ENCODE peak calls at places on chromosomes 3 and 15, in five cellular contexts. One of them, this sample, is unnamed.

GRCh38 chr3:48715179-48715800 is 1.7 kb downstream of the IP6K2 start:
- DNase-seq in lung: no peak
- DNase-seq in esophagus muscularis mucosa: no peak
- DNase-seq in transverse colon: no peak
- DNase-seq in stomach: no peak
- DNase-seq in this sample: no peak

GRCh38 chr3:157127831-157128767 is 31.8 kb downstream of the CCNL1 start:
- DNase-seq in lung: peak; percentile 56
- DNase-seq in esophagus muscularis mucosa: peak; percentile 91
- DNase-seq in transverse colon: no peak
- DNase-seq in stomach: peak; percentile 37
- DNase-seq in this sample: no peak

GRCh38 chr15:23686466-23687142 is 501 bp downstream of the NDN start:
- DNase-seq in esophagus muscularis mucosa: no peak
- DNase-seq in stomach: no peak
- DNase-seq in lung: no peak
- DNase-seq in transverse colon: no peak
- DNase-seq in this sample: no peak

GRCh38 chr15:85620321-85621044 is 174.2 kb downstream of the KLHL25 start:
- DNase-seq in stomach: no peak
- DNase-seq in lung: no peak
- DNase-seq in esophagus muscularis mucosa: no peak
- DNase-seq in transverse colon: no peak
- DNase-seq in this sample: no peak

GRCh38 chr3:107668963-107669362 is 146.2 kb downstream of the BBX start:
- DNase-seq in stomach: no peak
- DNase-seq in transverse colon: no peak
- DNase-seq in esophagus muscularis mucosa: no peak
- DNase-seq in lung: no peak
- DNase-seq in this sample: no peak

GRCh38 chr15:29652595-29652994 is 169.7 kb downstream of the TJP1 start:
- DNase-seq in esophagus muscularis mucosa: no peak
- DNase-seq in transverse colon: no peak
- DNase-seq in stomach: no peak
- DNase-seq in lung: no peak
- DNase-seq in this sample: no peak

GRCh38 chr3:159165972-159166371 is 364.1 kb downstream of the MFSD1 start:
- DNase-seq in transverse colon: no peak
- DNase-seq in esophagus muscularis mucosa: no peak
- DNase-seq in lung: no peak
- DNase-seq in stomach: no peak
- DNase-seq in this sample: no peak

GRCh38 chr3:187264051-187264450 is 27.5 kb downstream of the MASP1 start:
- DNase-seq in lung: no peak
- DNase-seq in stomach: no peak
- DNase-seq in esophagus muscularis mucosa: no peak
- DNase-seq in transverse colon: no peak
- DNase-seq in this sample: no peak

GRCh38 chr3:155404486-155404885 is 111.0 kb upstream of the STRIT1 start:
- DNase-seq in transverse colon: no peak
- DNase-seq in lung: no peak
- DNase-seq in esophagus muscularis mucosa: no peak
- DNase-seq in stomach: no peak
- DNase-seq in this sample: no peak

GRCh38 chr3:103991461-103992115 is 1375.1 kb upstream of the ALCAM start:
- DNase-seq in esophagus muscularis mucosa: no peak
- DNase-seq in lung: no peak
- DNase-seq in stomach: no peak
- DNase-seq in transverse colon: no peak
- DNase-seq in this sample: no peak

GRCh38 chr15:100627789-100628395 is 25.5 kb downstream of the ASB7 start:
- DNase-seq in transverse colon: peak; percentile 70
- DNase-seq in stomach: peak; percentile 70
- DNase-seq in lung: peak; percentile 61
- DNase-seq in esophagus muscularis mucosa: no peak
- DNase-seq in this sample: peak; percentile 24

GRCh38 chr15:35751421-35752133 is 205.6 kb upstream of the DPH6 start:
- DNase-seq in transverse colon: peak; percentile 69
- DNase-seq in lung: peak; percentile 60
- DNase-seq in stomach: peak; percentile 73
- DNase-seq in esophagus muscularis mucosa: no peak
- DNase-seq in this sample: peak; percentile 40

GRCh38 chr3:14513566-14514322 is 26.4 kb downstream of the GRIP2 start:
- DNase-seq in transverse colon: no peak
- DNase-seq in esophagus muscularis mucosa: no peak
- DNase-seq in lung: no peak
- DNase-seq in stomach: no peak
- DNase-seq in this sample: no peak

GRCh38 chr3:72223116-72223515 is 438.2 kb upstream of the PROK2 start:
- DNase-seq in stomach: no peak
- DNase-seq in transverse colon: no peak
- DNase-seq in lung: no peak
- DNase-seq in esophagus muscularis mucosa: no peak
- DNase-seq in this sample: no peak

GRCh38 chr3:50147447-50147846 is 7.7 kb upstream of the SEMA3F start:
- DNase-seq in lung: no peak
- DNase-seq in esophagus muscularis mucosa: no peak
- DNase-seq in transverse colon: no peak
- DNase-seq in stomach: no peak
- DNase-seq in this sample: no peak

GRCh38 chr3:72724070-72724469 is 124.2 kb downstream of the SHQ1 start:
- DNase-seq in stomach: no peak
- DNase-seq in lung: no peak
- DNase-seq in esophagus muscularis mucosa: no peak
- DNase-seq in transverse colon: no peak
- DNase-seq in this sample: no peak

GRCh38 chr3:64022451-64023186 is 675 bp downstream of the PSMD6 start:
- DNase-seq in stomach: no peak
- DNase-seq in esophagus muscularis mucosa: no peak
- DNase-seq in transverse colon: no peak
- DNase-seq in lung: no peak
- DNase-seq in this sample: no peak

GRCh38 chr3:15096026-15096425 is 2.9 kb downstream of the RBSN start:
- DNase-seq in lung: no peak
- DNase-seq in esophagus muscularis mucosa: no peak
- DNase-seq in transverse colon: no peak
- DNase-seq in stomach: no peak
- DNase-seq in this sample: no peak

GRCh38 chr15:80703965-80704364 is 8.9 kb downstream of the ABHD17C start:
- DNase-seq in lung: no peak
- DNase-seq in transverse colon: no peak
- DNase-seq in stomach: no peak
- DNase-seq in esophagus muscularis mucosa: no peak
- DNase-seq in this sample: no peak

GRCh38 chr3:108818404-108818803 is 4.2 kb upstream of the TRAT1 start:
- DNase-seq in esophagus muscularis mucosa: no peak
- DNase-seq in transverse colon: peak; percentile 47
- DNase-seq in lung: no peak
- DNase-seq in stomach: peak; percentile 28
- DNase-seq in this sample: no peak

GRCh38 chr3:133447751-133448477 is 48.1 kb downstream of the BFSP2 start:
- DNase-seq in transverse colon: no peak
- DNase-seq in esophagus muscularis mucosa: no peak
- DNase-seq in lung: no peak
- DNase-seq in stomach: no peak
- DNase-seq in this sample: no peak

GRCh38 chr3:126129408-126129891 is 45.5 kb upstream of the SLC41A3 start:
- DNase-seq in lung: peak; percentile 80
- DNase-seq in esophagus muscularis mucosa: peak; percentile 86
- DNase-seq in transverse colon: peak; percentile 6
- DNase-seq in stomach: peak; percentile 86
- DNase-seq in this sample: peak; percentile 17

GRCh38 chr3:10365791-10366190 is 44.9 kb upstream of the SEC13 start:
- DNase-seq in lung: no peak
- DNase-seq in stomach: no peak
- DNase-seq in esophagus muscularis mucosa: no peak
- DNase-seq in transverse colon: no peak
- DNase-seq in this sample: no peak

GRCh38 chr3:177607596-177607995 is 410.3 kb upstream of the TBL1XR1 start:
- DNase-seq in esophagus muscularis mucosa: no peak
- DNase-seq in transverse colon: no peak
- DNase-seq in stomach: no peak
- DNase-seq in lung: no peak
- DNase-seq in this sample: no peak

DNA sequence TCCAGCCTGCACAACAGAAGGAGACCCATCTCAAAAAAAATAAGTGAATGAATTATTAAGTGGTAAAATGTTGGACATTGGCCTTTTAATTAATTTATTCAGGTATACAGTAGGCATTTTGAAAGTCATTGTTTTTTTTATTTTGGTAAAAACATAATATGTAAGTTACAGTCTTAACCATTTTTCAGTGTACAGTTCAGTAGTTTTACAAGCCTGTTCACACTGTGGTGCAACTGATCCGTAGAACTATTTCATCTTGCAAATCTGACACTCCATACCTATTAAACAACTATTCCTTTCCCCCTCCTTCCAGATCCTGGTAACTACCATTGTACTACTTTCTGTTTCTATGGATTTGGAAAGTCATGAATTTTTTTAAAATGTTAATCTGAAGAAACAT is 36.1 kb upstream of the APH1B start:
- DNase-seq in esophagus muscularis mucosa: no peak
- DNase-seq in stomach: no peak
- DNase-seq in transverse colon: no peak
- DNase-seq in lung: no peak
- DNase-seq in this sample: no peak
- H3K4me1 ChIP-seq in esophagus muscularis mucosa: peaks cover 57% of the 10 kb centered on the region
- H3K4me1 ChIP-seq in stomach: peaks cover 18% of the 10 kb centered on the region
- H3K4me1 ChIP-seq in transverse colon: peaks cover under 1% of the 10 kb centered on the region
- H3K4me1 ChIP-seq in lung: peaks cover 6% of the 10 kb centered on the region
- H3K4me1 ChIP-seq in this sample: peaks cover 52% of the 10 kb centered on the region

GRCh38 chr15:53713218-53713617 is 46.2 kb downstream of the WDR72 start:
- DNase-seq in lung: no peak
- DNase-seq in transverse colon: no peak
- DNase-seq in esophagus muscularis mucosa: no peak
- DNase-seq in stomach: no peak
- DNase-seq in this sample: no peak
- H3K27me3 ChIP-seq in lung: no peaks in the 10 kb centered on the region
- H3K27me3 ChIP-seq in transverse colon: no peaks in the 10 kb centered on the region
- H3K27me3 ChIP-seq in esophagus muscularis mucosa: no peaks in the 10 kb centered on the region
- H3K27me3 ChIP-seq in stomach: peaks cover 9% of the 10 kb centered on the region
- H3K27me3 ChIP-seq in this sample: peaks cover 4% of the 10 kb centered on the region

GRCh38 chr3:41162981-41163380 is 36.3 kb upstream of the CTNNB1 start:
- DNase-seq in stomach: no peak
- DNase-seq in lung: no peak
- DNase-seq in transverse colon: no peak
- DNase-seq in esophagus muscularis mucosa: no peak
- DNase-seq in this sample: no peak

GRCh38 chr3:41162541-41162940 is 36.8 kb upstream of the CTNNB1 start:
- DNase-seq in esophagus muscularis mucosa: no peak
- DNase-seq in transverse colon: no peak
- DNase-seq in lung: no peak
- DNase-seq in stomach: no peak
- DNase-seq in this sample: no peak

GRCh38 chr3:41163399-41163798 is 35.9 kb upstream of the CTNNB1 start:
- DNase-seq in stomach: no peak
- DNase-seq in transverse colon: no peak
- DNase-seq in lung: no peak
- DNase-seq in esophagus muscularis mucosa: no peak
- DNase-seq in this sample: no peak

GRCh38 chr3:41158947-41159346 is 40.4 kb upstream of the CTNNB1 start:
- DNase-seq in esophagus muscularis mucosa: no peak
- DNase-seq in transverse colon: peak; percentile 66
- DNase-seq in stomach: no peak
- DNase-seq in lung: peak; percentile 50
- DNase-seq in this sample: no peak

GRCh38 chr3:41159581-41160189 is 39.6 kb upstream of the CTNNB1 start:
- DNase-seq in stomach: no peak
- DNase-seq in transverse colon: peak; percentile 44
- DNase-seq in esophagus muscularis mucosa: no peak
- DNase-seq in lung: no peak
- DNase-seq in this sample: no peak
- H3K4me1 ChIP-seq in stomach: no peaks in the 10 kb centered on the region
- H3K4me1 ChIP-seq in transverse colon: peaks cover 18% of the 10 kb centered on the region
- H3K4me1 ChIP-seq in esophagus muscularis mucosa: no peaks in the 10 kb centered on the region
- H3K4me1 ChIP-seq in lung: peaks cover 3% of the 10 kb centered on the region
- H3K4me1 ChIP-seq in this sample: no peaks in the 10 kb centered on the region

GRCh38 chr3:7444886-7445285 is 584.0 kb downstream of the GRM7 start:
- DNase-seq in transverse colon: no peak
- DNase-seq in stomach: no peak
- DNase-seq in esophagus muscularis mucosa: no peak
- DNase-seq in lung: no peak
- DNase-seq in this sample: no peak
- H3K27me3 ChIP-seq in transverse colon: no peaks in the 10 kb centered on the region
- H3K27me3 ChIP-seq in stomach: no peaks in the 10 kb centered on the region
- H3K27me3 ChIP-seq in esophagus muscularis mucosa: no peaks in the 10 kb centered on the region
- H3K27me3 ChIP-seq in lung: no peaks in the 10 kb centered on the region
- H3K27me3 ChIP-seq in this sample: no peaks in the 10 kb centered on the region

GRCh38 chr15:57438166-57438565 is 61.9 kb downstream of the CGNL1 start:
- DNase-seq in lung: no peak
- DNase-seq in esophagus muscularis mucosa: no peak
- DNase-seq in stomach: no peak
- DNase-seq in transverse colon: no peak
- DNase-seq in this sample: no peak

GRCh38 chr15:57440799-57441198 is 64.5 kb downstream of the CGNL1 start:
- DNase-seq in stomach: no peak
- DNase-seq in transverse colon: no peak
- DNase-seq in esophagus muscularis mucosa: no peak
- DNase-seq in lung: no peak
- DNase-seq in this sample: no peak

GRCh38 chr15:57440167-57440566 is 63.9 kb downstream of the CGNL1 start:
- DNase-seq in stomach: no peak
- DNase-seq in lung: no peak
- DNase-seq in transverse colon: no peak
- DNase-seq in esophagus muscularis mucosa: no peak
- DNase-seq in this sample: no peak

GRCh38 chr15:57437564-57437963 is 61.3 kb downstream of the CGNL1 start:
- DNase-seq in transverse colon: no peak
- DNase-seq in lung: no peak
- DNase-seq in esophagus muscularis mucosa: no peak
- DNase-seq in stomach: no peak
- DNase-seq in this sample: no peak

GRCh38 chr15:57439128-57440030 is 63.1 kb downstream of the CGNL1 start:
- DNase-seq in lung: no peak
- DNase-seq in stomach: no peak
- DNase-seq in esophagus muscularis mucosa: peak; percentile 70
- DNase-seq in transverse colon: no peak
- DNase-seq in this sample: no peak
- H3K4me1 ChIP-seq in lung: peaks cover 5% of the 10 kb centered on the region
- H3K4me1 ChIP-seq in stomach: no peaks in the 10 kb centered on the region
- H3K4me1 ChIP-seq in esophagus muscularis mucosa: no peaks in the 10 kb centered on the region
- H3K4me1 ChIP-seq in transverse colon: no peaks in the 10 kb centered on the region
- H3K4me1 ChIP-seq in this sample: peaks cover 10% of the 10 kb centered on the region

GRCh38 chr15:94080416-94080815 is 150.9 kb upstream of the MCTP2 start:
- DNase-seq in esophagus muscularis mucosa: peak; percentile 89
- DNase-seq in transverse colon: no peak
- DNase-seq in stomach: no peak
- DNase-seq in lung: no peak
- DNase-seq in this sample: peak; percentile 58

GRCh38 chr15:94080989-94081605 is 150.3 kb upstream of the MCTP2 start:
- DNase-seq in transverse colon: no peak
- DNase-seq in lung: no peak
- DNase-seq in esophagus muscularis mucosa: no peak
- DNase-seq in stomach: no peak
- DNase-seq in this sample: no peak

GRCh38 chr15:94081829-94082228 is 149.5 kb upstream of the MCTP2 start:
- DNase-seq in transverse colon: no peak
- DNase-seq in esophagus muscularis mucosa: peak; percentile 75
- DNase-seq in stomach: no peak
- DNase-seq in lung: no peak
- DNase-seq in this sample: no peak

GRCh38 chr15:94086360-94086759 is 145.0 kb upstream of the MCTP2 start:
- DNase-seq in transverse colon: no peak
- DNase-seq in lung: no peak
- DNase-seq in esophagus muscularis mucosa: no peak
- DNase-seq in stomach: no peak
- DNase-seq in this sample: no peak

GRCh38 chr15:94083467-94083991 is 147.8 kb upstream of the MCTP2 start:
- DNase-seq in transverse colon: peak; percentile 19
- DNase-seq in esophagus muscularis mucosa: peak; percentile 80
- DNase-seq in lung: no peak
- DNase-seq in stomach: no peak
- DNase-seq in this sample: no peak
- H3K27me3 ChIP-seq in transverse colon: no peaks in the 10 kb centered on the region
- H3K27me3 ChIP-seq in esophagus muscularis mucosa: no peaks in the 10 kb centered on the region
- H3K27me3 ChIP-seq in lung: no peaks in the 10 kb centered on the region
- H3K27me3 ChIP-seq in stomach: no peaks in the 10 kb centered on the region
- H3K27me3 ChIP-seq in this sample: peaks cover 31% of the 10 kb centered on the region